ENCODE peak calls at places on chromosome 11, in ten cellular contexts. K is posterior vena cava; M is amygdala; R is activated naive CD4-positive, alpha-beta T cell treated with anti-CD3 and anti-CD28 coated beads, Interleukin-2, amount 10 ng/mL, durations not matched to agents 7 days and 5 days; O is IMR-90; J is nucleus accumbens; I is GM23248; F is cerebellar cortex; D is A172; L is ovary. W is an unnamed sample.

GRCh38 chr11:130144721-130145327 is 14.8 kb upstream of the ST14 start:
- DNase-seq in L (no peak), O (peak; percentile 20), I (no peak), D (no peak), F (no peak), M (no peak), R (no peak), K (peak; percentile 68), J (no peak), W (no peak)

GRCh38 chr11:80473562-80473961 is 1032.7 kb upstream of the TENM4 start:
- DNase-seq in J (no peak), I (no peak), O (no peak), K (no peak), M (no peak), L (no peak), F (no peak), D (no peak), R (no peak), W (no peak)

GRCh38 chr11:117384045-117384444 is 56.4 kb downstream of the CEP164 start:
- DNase-seq in I (peak; percentile 96), O (peak; percentile 96), R (no peak), J (no peak), L (no peak), M (no peak), K (no peak), D (peak; percentile 76), F (no peak), W (no peak)

GRCh38 chr11:28049338-28050216 is 58.4 kb downstream of the KIF18A start:
- DNase-seq in L (no peak), D (peak; percentile 84), I (no peak), J (no peak), R (no peak), F (no peak), O (peak; percentile 54), K (no peak), M (no peak), W (no peak)

GRCh38 chr11:129608711-129609110 is 206.9 kb upstream of the TMEM45B start:
- DNase-seq in L (no peak), F (no peak), D (no peak), M (no peak), J (no peak), O (no peak), R (no peak), I (no peak), K (no peak), W (no peak)

GRCh38 chr11:70772950-70773349 is 374.6 kb downstream of the CTTN start:
- DNase-seq in O (no peak), F (no peak), R (no peak), M (no peak), I (no peak), L (no peak), D (no peak), K (no peak), J (no peak), W (no peak)

GRCh38 chr11:14974723-14975587 is 2.8 kb upstream of the CALCA start:
- DNase-seq in D (no peak), I (peak; percentile 64), O (peak; percentile 20), R (peak; percentile 76), J (no peak), K (peak; percentile 80), L (no peak), M (no peak), F (peak; percentile 37), W (peak; percentile 76)

GRCh38 chr11:106400949-106401545 is 323.6 kb downstream of the AASDHPPT start:
- DNase-seq in L (no peak), K (no peak), R (no peak), D (no peak), M (no peak), J (no peak), I (peak; percentile 27), F (no peak), O (peak; percentile 55), W (no peak)

GRCh38 chr11:22197139-22197893 is 4.4 kb downstream of the ANO5 start:
- DNase-seq in D (no peak), O (no peak), L (no peak), K (no peak), R (no peak), M (no peak), F (no peak), J (no peak), I (no peak), W (no peak)

GRCh38 chr11:124623861-124624525 is 1.3 kb downstream of the TBRG1 start:
- DNase-seq in J (no peak), O (peak; percentile 20), R (no peak), F (no peak), D (no peak), M (no peak), I (peak; percentile 55), L (no peak), K (no peak), W (no peak)

GRCh38 chr11:120065176-120065575 is 72.7 kb downstream of the TRIM29 start:
- DNase-seq in L (no peak), K (no peak), O (no peak), F (no peak), D (no peak), M (no peak), J (no peak), R (no peak), I (no peak), W (no peak)

GRCh38 chr11:74870485-74870884 is 78.4 kb downstream of the XRRA1 start:
- DNase-seq in M (no peak), F (peak; percentile 16), K (no peak), J (no peak), O (peak; percentile 66), I (peak; percentile 61), L (no peak), D (peak; percentile 53), R (no peak), W (no peak)

GRCh38 chr11:313787-314547 is at the start of gene IFITM1:
- DNase-seq in D (peak; percentile 22), O (peak; percentile 84), I (peak; percentile 85), J (no peak), L (peak; percentile 71), F (peak; percentile 82), M (no peak), K (peak; percentile 80), R (peak; percentile 86), W (peak; percentile 90)

GRCh38 chr11:66727282-66727882 is 1.6 kb downstream of the SPTBN2 start:
- DNase-seq in K (no peak), R (peak; percentile 52), M (no peak), D (peak; percentile 13), O (peak; percentile 11), L (no peak), F (peak; percentile 72), I (peak; percentile 44), J (no peak), W (peak; percentile 45)

GRCh38 chr11:118211006-118211405 is 13.8 kb downstream of the JAML start:
- DNase-seq in D (peak; percentile 8), I (peak; percentile 83), O (no peak), J (no peak), M (no peak), L (no peak), R (no peak), K (no peak), F (peak; percentile 49), W (no peak)

GRCh38 chr11:50214376-50214775 is 181.7 kb downstream of the OR4C45 start:
- DNase-seq in K (no peak), I (no peak), D (no peak), O (no peak), M (no peak), R (no peak), J (no peak), F (no peak), L (no peak), W (no peak)

GRCh38 chr11:45104006-45104789 is 42.2 kb upstream of the PRDM11 start:
- DNase-seq in J (no peak), M (no peak), R (no peak), O (no peak), I (no peak), L (no peak), K (no peak), F (no peak), D (no peak), W (peak; percentile 19)

GRCh38 chr11:78575478-78575877 is 814 bp upstream of the NARS2 start:
- DNase-seq in O (no peak), K (no peak), D (no peak), M (no peak), L (no peak), F (no peak), I (no peak), R (no peak), J (no peak), W (no peak)

GRCh38 chr11:132772712-132773545 is 759.4 kb downstream of the OPCML start:
- DNase-seq in I (peak; percentile 6), R (no peak), M (no peak), O (no peak), D (peak; percentile 3), K (no peak), L (no peak), J (no peak), F (peak; percentile 90), W (peak; percentile 50)

GRCh38 chr11:120208777-120209176 is 2.1 kb upstream of the OAF start:
- DNase-seq in J (no peak), M (no peak), K (no peak), F (no peak), R (no peak), D (peak; percentile 84), L (peak; percentile 65), I (peak; percentile 85), O (peak; percentile 75), W (no peak)

GRCh38 chr11:66119348-66120133 is 49.5 kb downstream of the PACS1 start:
- DNase-seq in L (no peak), D (peak; percentile 66), F (peak; percentile 27), M (no peak), K (no peak), J (no peak), I (peak; percentile 80), R (no peak), O (peak; percentile 94), W (no peak)

GRCh38 chr11:59097113-59097708 is 9.8 kb upstream of the FAM111B start:
- DNase-seq in R (peak; percentile 82), J (no peak), K (no peak), I (peak; percentile 67), O (peak; percentile 62), D (peak; percentile 40), M (no peak), F (peak; percentile 31), L (no peak), W (peak; percentile 77)

GRCh38 chr11:47616726-47617416 is 22.7 kb upstream of the C1QTNF4 start:
- DNase-seq in R (peak; percentile 53), O (peak; percentile 85), F (peak; percentile 88), I (peak; percentile 87), L (peak; percentile 70), M (no peak), K (no peak), D (peak; percentile 43), J (no peak), W (peak; percentile 44)

GRCh38 chr11:111663820-111664219 is 61.6 kb downstream of the SIK2 start:
- DNase-seq in O (no peak), M (no peak), L (no peak), F (peak; percentile 40), R (no peak), I (peak; percentile 32), J (no peak), D (no peak), K (no peak), W (no peak)

GRCh38 chr11:34564406-34564805 is 50.8 kb upstream of the ELF5 start:
- DNase-seq in K (no peak), M (no peak), J (no peak), D (peak; percentile 51), R (no peak), O (peak; percentile 9), I (peak; percentile 58), L (no peak), F (no peak), W (no peak)

GRCh38 chr11:97092823-97093222 is 703.0 kb downstream of the JRKL start:
- DNase-seq in I (no peak), D (no peak), J (no peak), O (no peak), F (no peak), L (no peak), R (no peak), K (no peak), M (no peak), W (no peak)

GRCh38 chr11:11407065-11407737 is 54.2 kb upstream of the CSNK2A3 start:
- DNase-seq in J (no peak), L (no peak), D (no peak), F (peak; percentile 73), O (no peak), I (no peak), M (no peak), K (no peak), R (no peak), W (no peak)

GRCh38 chr11:68818181-68818580 is 23.5 kb downstream of the CPT1A start:
- DNase-seq in M (no peak), J (no peak), I (no peak), O (no peak), R (no peak), D (no peak), F (no peak), K (no peak), L (no peak), W (no peak)

W was measured in activated CD8-positive, alpha-beta T cell treated with anti-CD3 and anti-CD28 coated beads, Interleukin-2, amount 10 ng/mL, durations not matched to agents 7 days and 5 days.